ENCODE peak calls at places on chromosomes 7 and 10, in four cellular contexts. One of them, this sample, is unnamed.

GRCh38 chr7:42907316-42907715 is 4.6 kb downstream of the C7orf25 start:
- DNase-seq in sigmoid colon: no peak
- DNase-seq in heart right ventricle: no peak
- DNase-seq in stomach: no peak
- DNase-seq in this sample: peak

GRCh38 chr7:44712012-44712411 is 36.6 kb upstream of the ZMIZ2 start:
- DNase-seq in sigmoid colon: no peak
- DNase-seq in heart right ventricle: no peak
- DNase-seq in stomach: no peak
- DNase-seq in this sample: no peak

GRCh38 chr10:3469639-3470020 is 297.0 kb upstream of the PITRM1 start:
- DNase-seq in sigmoid colon: no peak
- DNase-seq in heart right ventricle: no peak
- DNase-seq in stomach: no peak
- DNase-seq in this sample: peak

GRCh38 chr10:80502621-80503583 is 34.8 kb upstream of the SH2D4B start:
- DNase-seq in sigmoid colon: no peak
- DNase-seq in heart right ventricle: no peak
- DNase-seq in stomach: peak
- DNase-seq in this sample: no peak

GRCh38 chr10:132880148-132880981 is 62.0 kb downstream of the CFAP46 start:
- DNase-seq in sigmoid colon: peak
- DNase-seq in heart right ventricle: no peak
- DNase-seq in stomach: no peak
- DNase-seq in this sample: no peak

GRCh38 chr10:31149835-31150512 is 118.3 kb upstream of the ZNF438 start:
- DNase-seq in sigmoid colon: no peak
- DNase-seq in heart right ventricle: no peak
- DNase-seq in stomach: no peak
- DNase-seq in this sample: no peak

GRCh38 chr10:30095811-30096422 is 36.5 kb upstream of the JCAD start:
- DNase-seq in sigmoid colon: no peak
- DNase-seq in heart right ventricle: no peak
- DNase-seq in stomach: no peak
- DNase-seq in this sample: no peak

GRCh38 chr7:31747553-31747952 is 60.5 kb downstream of the PPP1R17 start:
- DNase-seq in sigmoid colon: no peak
- DNase-seq in heart right ventricle: no peak
- DNase-seq in stomach: no peak
- DNase-seq in this sample: no peak

GRCh38 chr7:41010418-41010817 is 692.5 kb downstream of the INHBA start:
- DNase-seq in sigmoid colon: peak
- DNase-seq in heart right ventricle: peak
- DNase-seq in stomach: no peak
- DNase-seq in this sample: no peak

GRCh38 chr7:75727881-75728592 is 10.7 kb downstream of the HIP1 start:
- DNase-seq in sigmoid colon: no peak
- DNase-seq in heart right ventricle: no peak
- DNase-seq in stomach: peak
- DNase-seq in this sample: peak

GRCh38 chr10:12656518-12657142 is 307.3 kb downstream of the CAMK1D start:
- DNase-seq in sigmoid colon: no peak
- DNase-seq in heart right ventricle: no peak
- DNase-seq in stomach: no peak
- DNase-seq in this sample: peak

GRCh38 chr7:18352339-18353255 is 143.0 kb upstream of the HDAC9 start:
- DNase-seq in sigmoid colon: no peak
- DNase-seq in heart right ventricle: peak
- DNase-seq in stomach: peak
- DNase-seq in this sample: peak

GRCh38 chr10:63346015-63346441 is 119.7 kb downstream of the JMJD1C start:
- DNase-seq in sigmoid colon: no peak
- DNase-seq in heart right ventricle: no peak
- DNase-seq in stomach: no peak
- DNase-seq in this sample: peak

GRCh38 chr7:150377116-150377979 is 1.8 kb upstream of the ZNF775 start:
- DNase-seq in sigmoid colon: no peak
- DNase-seq in heart right ventricle: no peak
- DNase-seq in stomach: no peak
- DNase-seq in this sample: no peak

GRCh38 chr7:116500071-116500853 is 724 bp downstream of the CAV2 start:
- DNase-seq in sigmoid colon: peak
- DNase-seq in heart right ventricle: peak
- DNase-seq in stomach: peak
- DNase-seq in this sample: peak

GRCh38 chr7:155980841-155981240 is 168.6 kb upstream of the SHH start:
- DNase-seq in sigmoid colon: peak
- DNase-seq in heart right ventricle: no peak
- DNase-seq in stomach: peak
- DNase-seq in this sample: no peak

GRCh38 chr7:20075992-20076813 is 141.0 kb downstream of the MACC1 start:
- DNase-seq in sigmoid colon: no peak
- DNase-seq in heart right ventricle: no peak
- DNase-seq in stomach: no peak
- DNase-seq in this sample: no peak

GRCh38 chr10:103768345-103768744 is 87.0 kb downstream of the SH3PXD2A start:
- DNase-seq in sigmoid colon: no peak
- DNase-seq in heart right ventricle: no peak
- DNase-seq in stomach: no peak
- DNase-seq in this sample: no peak

GRCh38 chr10:97726636-97727178 is 10.2 kb upstream of the ZFYVE27 start:
- DNase-seq in sigmoid colon: no peak
- DNase-seq in heart right ventricle: no peak
- DNase-seq in stomach: no peak
- DNase-seq in this sample: peak

GRCh38 chr7:15685358-15686181 is 913 bp downstream of the MEOX2 start:
- DNase-seq in sigmoid colon: peak
- DNase-seq in heart right ventricle: peak
- DNase-seq in stomach: no peak
- DNase-seq in this sample: peak

GRCh38 chr10:5434017-5434753 is 21.8 kb downstream of the NET1 start:
- DNase-seq in sigmoid colon: no peak
- DNase-seq in heart right ventricle: no peak
- DNase-seq in stomach: no peak
- DNase-seq in this sample: peak

GRCh38 chr10:71302874-71303568 is 16.0 kb upstream of the SLC29A3 start:
- DNase-seq in sigmoid colon: no peak
- DNase-seq in heart right ventricle: no peak
- DNase-seq in stomach: no peak
- DNase-seq in this sample: peak

GRCh38 chr10:360653-361052 is 225.4 kb downstream of the ZMYND11 start:
- DNase-seq in sigmoid colon: peak
- DNase-seq in heart right ventricle: no peak
- DNase-seq in stomach: no peak
- DNase-seq in this sample: no peak

GRCh38 chr7:7434379-7434778 is 101.3 kb downstream of the COL28A1 start:
- DNase-seq in sigmoid colon: no peak
- DNase-seq in heart right ventricle: no peak
- DNase-seq in stomach: no peak
- DNase-seq in this sample: no peak

GRCh38 chr10:92420554-92421275 is 129.7 kb downstream of the MARCHF5 start:
- DNase-seq in sigmoid colon: no peak
- DNase-seq in heart right ventricle: no peak
- DNase-seq in stomach: no peak
- DNase-seq in this sample: no peak

GRCh38 chr10:124025638-124026336 is 67.6 kb downstream of the CHST15 start:
- DNase-seq in sigmoid colon: no peak
- DNase-seq in heart right ventricle: no peak
- DNase-seq in stomach: peak
- DNase-seq in this sample: peak
- TF ChIP-seq CTCF in sigmoid colon: peak
- TF ChIP-seq CTCF in heart right ventricle: peak
- TF ChIP-seq CTCF in stomach: peak
- TF ChIP-seq CTCF in this sample: no peak

GRCh38 chr7:120994512-120995363 is 6.2 kb downstream of the CPED1 start:
- DNase-seq in sigmoid colon: no peak
- DNase-seq in heart right ventricle: no peak
- DNase-seq in stomach: no peak
- DNase-seq in this sample: no peak
- H3K4me3 ChIP-seq in sigmoid colon: no peak
- H3K4me3 ChIP-seq in heart right ventricle: no peak
- H3K4me3 ChIP-seq in stomach: no peak
- H3K4me3 ChIP-seq in this sample: no peak

DNA sequence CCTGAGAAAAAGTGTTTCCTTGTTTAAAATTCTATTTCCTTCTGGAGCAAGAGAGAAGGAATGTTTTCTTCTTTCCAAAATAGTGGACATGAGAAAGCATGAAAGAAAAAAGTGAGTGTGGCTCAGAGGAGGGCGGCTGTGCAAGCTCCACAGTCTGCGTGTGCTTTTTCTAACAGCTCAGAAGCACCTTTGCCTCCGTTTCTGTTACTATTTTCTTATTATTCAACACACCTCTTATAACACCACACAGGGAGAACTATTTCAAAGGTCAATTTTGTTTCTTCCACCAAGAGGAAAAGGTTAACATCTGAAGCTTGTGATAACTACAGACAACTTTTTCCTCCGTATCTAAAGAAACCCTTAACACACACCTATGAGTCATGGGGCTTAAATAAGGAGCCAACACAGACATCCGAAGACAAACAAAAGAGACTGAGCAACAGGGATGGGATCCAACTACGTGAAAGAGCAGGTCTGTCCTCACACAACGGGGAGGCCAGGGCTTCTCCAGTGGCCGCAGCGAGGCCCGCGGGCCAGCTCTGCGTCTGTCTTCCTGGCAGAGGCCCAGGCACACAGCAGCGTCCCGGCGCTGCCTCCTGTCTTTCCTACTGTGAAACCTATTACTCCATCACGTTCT is 36.2 kb upstream of the NCAPG2 start:
- DNase-seq in sigmoid colon: peak
- DNase-seq in heart right ventricle: peak
- DNase-seq in stomach: no peak
- DNase-seq in this sample: peak
- TF ChIP-seq CTCF in sigmoid colon: no peak
- TF ChIP-seq CTCF in heart right ventricle: no peak
- TF ChIP-seq CTCF in stomach: no peak
- TF ChIP-seq CTCF in this sample: peak

GRCh38 chr7:88866265-88866863 is 70.8 kb upstream of the TEX47 start:
- DNase-seq in sigmoid colon: no peak
- DNase-seq in heart right ventricle: no peak
- DNase-seq in stomach: no peak
- DNase-seq in this sample: no peak

DNA sequence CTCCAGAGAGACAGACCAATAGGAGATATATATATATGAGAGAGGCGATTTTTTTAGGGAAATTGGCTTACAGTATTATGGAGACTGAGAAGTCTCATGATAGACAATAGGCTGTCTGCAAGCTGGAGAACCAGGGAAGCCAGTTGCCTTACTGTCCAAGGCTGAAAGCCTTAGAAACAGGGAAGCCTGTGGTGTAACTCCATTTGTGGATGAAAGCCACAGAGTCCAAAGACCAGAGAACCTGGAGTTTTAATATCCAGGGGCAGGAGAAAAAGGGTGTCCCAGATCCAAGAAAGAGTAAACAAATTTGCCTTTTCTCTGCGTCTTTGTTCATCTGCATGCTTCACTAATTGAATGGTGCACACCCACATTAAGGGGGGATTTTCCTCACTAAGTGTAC is 71.6 kb upstream of the TEX47 start:
- DNase-seq in sigmoid colon: no peak
- DNase-seq in heart right ventricle: no peak
- DNase-seq in stomach: no peak
- DNase-seq in this sample: no peak
- H3K4me3 ChIP-seq in sigmoid colon: no peak
- H3K4me3 ChIP-seq in heart right ventricle: no peak
- H3K4me3 ChIP-seq in stomach: no peak
- H3K4me3 ChIP-seq in this sample: no peak

DNA sequence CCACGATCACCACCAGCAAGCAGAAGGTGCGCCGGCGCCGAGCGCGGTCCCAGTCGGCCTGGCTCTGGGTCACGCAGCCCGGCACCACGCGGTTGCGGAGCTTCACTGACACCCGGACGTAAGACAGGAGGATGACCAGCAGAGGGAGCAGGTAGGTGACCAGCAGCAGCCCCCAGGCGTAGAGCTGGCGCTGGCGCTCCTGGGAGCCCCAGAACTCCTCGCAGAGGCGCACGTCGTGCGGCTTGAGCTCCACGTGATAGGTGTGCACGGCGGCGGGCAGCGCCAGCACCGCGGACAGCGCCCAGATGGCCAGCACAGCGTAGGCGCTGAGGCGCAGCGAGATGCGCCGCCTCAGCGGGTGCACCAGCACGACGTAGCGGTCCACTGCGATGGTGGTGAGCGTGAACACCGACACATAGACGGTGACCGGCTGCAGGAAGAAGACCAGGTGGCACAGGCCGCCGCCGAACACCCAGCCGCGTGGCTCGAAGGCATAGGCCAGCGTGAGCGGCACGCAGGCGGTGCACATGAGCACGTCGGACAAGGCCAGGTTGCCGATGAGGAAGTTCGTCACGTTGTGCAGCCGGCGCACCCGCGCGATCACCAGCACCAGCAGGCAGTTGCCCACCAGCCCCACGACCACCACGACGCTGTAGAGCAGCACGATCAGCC is 920 bp downstream of the PRLHR start:
- DNase-seq in sigmoid colon: no peak
- DNase-seq in heart right ventricle: no peak
- DNase-seq in stomach: no peak
- DNase-seq in this sample: peak
- TF ChIP-seq CTCF in sigmoid colon: no peak
- TF ChIP-seq CTCF in heart right ventricle: peak
- TF ChIP-seq CTCF in stomach: no peak
- TF ChIP-seq CTCF in this sample: peak